ENCODE peak calls at places on chromosomes 5 and 9, in ten cellular contexts. U, X, C, B, O, F, T, M, D and G are unnamed samples.

GRCh38 chr9:135840107-135840506 is 67.2 kb downstream of the CAMSAP1 start:
- DNase-seq in X (no peak), B (no peak), D (no peak), U (no peak), M (no peak), T (no peak), O (no peak), F (no peak), C (no peak), G (no peak)

GRCh38 chr5:119315516-119315949 is 40.3 kb upstream of the TNFAIP8 start:
- DNase-seq in D (peak; percentile 54), T (no peak), X (no peak), C (peak; percentile 38), B (no peak), F (no peak), U (no peak), O (no peak), M (no peak), G (no peak)

GRCh38 chr5:31477516-31477915 is 54.4 kb downstream of the DROSHA start:
- DNase-seq in B (no peak), D (no peak), O (no peak), C (no peak), U (no peak), X (no peak), M (no peak), F (no peak), T (no peak), G (no peak)

GRCh38 chr5:52692039-52692438 is 95.7 kb upstream of the ITGA1 start:
- DNase-seq in M (no peak), F (no peak), T (no peak), U (no peak), X (no peak), B (no peak), O (no peak), D (no peak), C (no peak), G (no peak)

GRCh38 chr9:130893250-130894101 is 3.1 kb downstream of the QRFP start:
- DNase-seq in D (peak; percentile 62), X (peak; percentile 78), T (no peak), F (no peak), O (no peak), U (no peak), C (peak; percentile 41), B (peak; percentile 29), M (no peak), G (peak; percentile 55)

GRCh38 chr9:19521205-19521604 is 112.4 kb downstream of the ACER2 start:
- DNase-seq in C (no peak), O (no peak), M (no peak), U (no peak), D (no peak), X (no peak), B (no peak), F (no peak), T (no peak), G (no peak)

GRCh38 chr9:103193992-103194391 is 198.9 kb downstream of the CYLC2 start:
- DNase-seq in X (no peak), U (no peak), C (peak; percentile 31), O (no peak), B (no peak), M (no peak), D (no peak), F (no peak), T (no peak), G (peak; percentile 22)

GRCh38 chr9:136326061-136326776 is 1.1 kb upstream of the GPSM1 start:
- DNase-seq in B (peak; percentile 70), X (no peak), M (no peak), D (peak; percentile 53), U (no peak), T (no peak), F (no peak), C (peak; percentile 94), O (no peak), G (peak; percentile 68)

DNA sequence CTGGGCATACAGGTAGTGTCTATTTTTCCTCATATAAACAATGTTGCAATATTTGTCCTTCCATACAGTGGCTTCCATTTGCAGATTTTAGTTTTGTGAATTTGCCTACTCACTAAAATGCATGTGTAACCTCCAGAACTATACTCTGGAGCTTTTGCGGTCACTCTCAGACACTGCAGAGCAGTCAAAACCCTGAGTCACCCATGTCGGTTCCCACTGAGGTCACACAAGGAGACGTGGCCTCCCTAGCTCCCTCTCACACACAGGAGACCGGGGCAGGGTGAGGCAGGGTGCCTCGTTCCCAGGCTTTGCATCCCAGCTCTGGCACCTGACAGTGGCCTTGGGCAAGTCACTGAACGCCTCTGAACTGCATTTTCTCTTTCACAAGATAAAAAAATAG is 55.5 kb upstream of the ZNF354A start:
- DNase-seq in B (no peak), C (no peak), U (no peak), F (peak; percentile 21), D (no peak), O (no peak), X (no peak), T (no peak), M (no peak), G (no peak)
- H3K9me3 ChIP-seq in B (no peaks in the 10 kb centered on the region), C (no peaks in the 10 kb centered on the region), U (no peaks in the 10 kb centered on the region), F (no peaks in the 10 kb centered on the region), D (no peaks in the 10 kb centered on the region), O (peaks cover 47% of the 10 kb centered on the region), X (no peaks in the 10 kb centered on the region), T (peaks cover 4% of the 10 kb centered on the region), M (no peaks in the 10 kb centered on the region), G (no peaks in the 10 kb centered on the region)

GRCh38 chr9:2120926-2121689 is 106.0 kb downstream of the SMARCA2 start:
- DNase-seq in D (no peak), B (no peak), U (no peak), M (no peak), T (no peak), C (no peak), F (no peak), O (no peak), X (no peak), G (no peak)
- TF ChIP-seq CTCF in D (no peak), B (peak; percentile 18), U (no peak), M (peak; percentile 18), T (no peak), C (peak; percentile 47), F (no peak), O (no peak), X (peak; percentile 9), G (no peak)

GRCh38 chr9:98576354-98576753 is 132.4 kb downstream of the GABBR2 start:
- DNase-seq in O (no peak), U (no peak), M (no peak), C (no peak), X (no peak), B (no peak), F (no peak), T (no peak), D (no peak), G (no peak)

GRCh38 chr9:98573749-98574278 is 134.9 kb downstream of the GABBR2 start:
- DNase-seq in M (no peak), B (no peak), D (no peak), C (no peak), U (no peak), F (no peak), X (no peak), T (no peak), O (no peak), G (no peak)

GRCh38 chr9:98576859-98577258 is 131.9 kb downstream of the GABBR2 start:
- DNase-seq in U (no peak), X (no peak), T (no peak), B (no peak), D (no peak), C (no peak), M (no peak), O (no peak), F (no peak), G (no peak)

GRCh38 chr9:98577446-98577845 is 131.3 kb downstream of the GABBR2 start:
- DNase-seq in U (no peak), O (no peak), F (no peak), C (no peak), B (no peak), X (no peak), T (no peak), M (no peak), D (no peak), G (no peak)

DNA sequence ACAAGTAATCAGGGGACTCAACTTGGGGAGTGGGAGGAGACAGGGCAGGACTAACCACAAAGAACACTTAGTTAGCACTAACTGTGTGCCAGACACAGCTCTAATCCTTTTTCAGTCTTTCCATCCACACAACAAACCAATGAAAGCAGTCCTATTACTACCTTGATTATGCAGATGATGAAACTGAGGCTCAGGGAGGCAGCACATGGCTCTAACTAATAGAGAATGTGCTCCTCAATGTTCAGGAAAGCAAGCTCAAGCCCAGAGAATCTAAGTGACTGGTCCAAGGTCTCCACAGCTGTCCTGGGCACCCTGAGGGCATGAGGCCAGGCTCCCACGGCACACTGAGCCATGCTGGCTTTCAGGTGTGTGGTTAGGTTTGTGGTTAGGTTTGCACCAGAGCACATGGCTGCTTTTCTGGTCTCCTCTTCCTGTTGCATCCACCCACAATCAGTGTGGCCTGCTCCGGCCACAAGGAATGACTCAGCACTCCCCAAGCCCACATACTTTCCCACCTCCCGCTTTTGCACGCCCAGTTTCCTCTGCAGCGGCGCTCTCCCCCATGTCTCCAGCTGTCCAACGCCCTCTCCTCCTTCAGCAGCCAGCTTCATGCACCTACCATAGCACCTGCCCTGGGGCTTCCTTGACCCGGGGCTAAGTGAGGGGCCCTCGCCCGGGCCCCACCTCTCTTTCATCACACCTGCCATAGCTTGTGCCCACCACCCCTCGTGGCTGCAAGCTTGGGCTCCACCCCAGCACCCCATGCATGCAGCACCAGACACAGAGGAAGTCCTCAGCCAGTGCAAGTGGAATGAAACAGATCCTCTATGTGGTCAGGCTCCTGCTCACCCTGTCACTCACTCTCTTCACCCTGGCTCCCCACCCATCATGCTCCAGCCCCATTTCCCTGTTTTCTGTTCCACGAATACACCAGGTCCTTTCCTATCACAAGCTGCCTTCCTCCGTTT is 133.1 kb downstream of the GABBR2 start:
- DNase-seq in D (no peak), C (no peak), F (no peak), T (no peak), U (no peak), B (no peak), X (no peak), O (no peak), M (no peak), G (no peak)
- H3K9me3 ChIP-seq in D (no peaks in the 10 kb centered on the region), C (no peaks in the 10 kb centered on the region), F (no peaks in the 10 kb centered on the region), T (no peaks in the 10 kb centered on the region), U (no peaks in the 10 kb centered on the region), B (no peaks in the 10 kb centered on the region), X (no peaks in the 10 kb centered on the region), O (no peaks in the 10 kb centered on the region), M (no peaks in the 10 kb centered on the region), G (no peaks in the 10 kb centered on the region)

DNA sequence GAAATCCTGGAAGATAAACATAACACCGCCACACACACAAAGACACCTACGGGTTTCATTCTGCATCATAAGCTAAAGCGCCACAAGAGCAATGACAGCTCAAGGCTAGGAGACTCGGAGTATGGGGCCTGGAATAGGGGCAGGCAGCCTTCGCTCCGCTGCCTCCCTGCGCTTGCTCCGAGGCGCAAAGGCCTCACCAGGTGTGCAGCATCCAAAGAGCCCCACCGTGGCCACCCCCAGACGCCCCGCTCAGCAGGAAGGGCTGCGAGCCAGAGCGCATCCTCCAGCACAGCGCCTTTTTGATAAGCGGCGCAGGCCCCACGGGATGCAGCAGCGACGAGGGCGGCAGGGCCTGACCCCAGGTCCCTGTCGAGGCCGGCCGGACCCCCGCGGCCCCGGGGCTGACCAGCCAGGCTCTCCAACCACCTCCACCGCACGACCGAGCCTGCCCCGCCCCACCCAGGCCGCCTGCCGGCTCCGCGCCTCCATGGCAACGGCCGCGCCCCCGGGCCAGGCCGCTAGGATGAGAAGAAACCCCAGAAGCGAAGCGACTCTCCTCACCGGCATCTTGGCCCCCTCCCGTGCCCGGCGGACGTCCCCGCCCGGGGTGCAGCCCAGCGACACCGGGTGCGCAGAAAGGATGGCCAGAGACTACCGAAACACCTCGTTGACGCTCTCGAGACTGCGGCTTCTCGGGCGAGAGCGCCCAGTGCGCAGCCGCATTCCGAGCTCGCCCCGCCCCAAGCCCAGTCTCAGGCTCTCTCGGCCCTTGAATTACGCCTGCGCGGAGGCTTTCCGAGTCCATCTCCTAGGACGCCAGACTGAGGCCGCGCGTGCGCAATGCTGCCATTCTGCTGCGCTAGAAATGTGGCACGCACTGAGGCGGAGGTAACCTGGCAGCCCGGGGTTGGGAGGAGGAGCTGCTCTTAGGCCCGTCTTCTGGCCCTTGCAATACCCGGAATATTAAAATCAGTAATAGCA is at the start of gene KIF3A:
- DNase-seq in O (peak; percentile 93), D (peak; percentile 96), B (peak; percentile 99), U (peak; percentile 97), X (peak; percentile 100), M (peak; percentile 85), C (peak; percentile 100), F (peak; percentile 98), T (peak; percentile 78), G (peak; percentile 98)
- TF ChIP-seq CTCF in O (no peak), D (peak; percentile 13), B (no peak), U (no peak), X (peak; percentile 14), M (peak; percentile 48), C (no peak), F (peak; percentile 14), T (peak; percentile 77), G (peak; percentile 0)